ENCODE peak calls at places on chromosomes 13 and 19, in seven cellular contexts. J is neural progenitor cell; K is islet precursor cell; I is mucosa of gallbladder; L is effector memory CD4-positive, alpha-beta T cell; C is substantia nigra; T is nephron progenitor cell. Q is an unnamed sample.

GRCh38 chr13:31781064-31781463 is 41.7 kb downstream of the RXFP2 start:
- DNase-seq in J (no peak), C (no peak), I (no peak), L (no peak), T (no peak), K (no peak), Q (no peak)

GRCh38 chr13:64770743-64771142 is 2459.4 kb downstream of the PCDH9 start:
- DNase-seq in L (no peak), C (no peak), J (no peak), I (no peak), T (no peak), K (no peak), Q (no peak)

GRCh38 chr13:79522583-79522982 is 41.6 kb downstream of the NDFIP2 start:
- DNase-seq in K (no peak), T (no peak), J (no peak), I (no peak), C (no peak), L (no peak), Q (no peak)

GRCh38 chr13:85266771-85267170 is 532.4 kb downstream of the SLITRK6 start:
- DNase-seq in K (no peak), L (no peak), C (no peak), J (peak), I (no peak), T (peak), Q (no peak)

GRCh38 chr13:91078093-91078679 is 269.3 kb upstream of the MIR17HG start:
- DNase-seq in K (no peak), C (no peak), L (no peak), I (no peak), T (no peak), J (peak), Q (no peak)

GRCh38 chr19:54137913-54138776 is 583 bp downstream of the CNOT3 start:
- DNase-seq in L (peak), I (no peak), T (peak), K (no peak), C (no peak), J (peak), Q (no peak)

GRCh38 chr19:31160346-31160926 is 188.8 kb downstream of the TSHZ3 start:
- DNase-seq in C (no peak), I (no peak), K (no peak), L (no peak), J (no peak), T (no peak), Q (no peak)

GRCh38 chr13:97018029-97018819 is 23.9 kb upstream of the OXGR1 start:
- DNase-seq in C (no peak), K (peak), J (peak), I (peak), T (peak), L (no peak), Q (peak)

GRCh38 chr19:43699506-43700367 is 16.1 kb upstream of the IRGC start:
- DNase-seq in I (no peak), T (peak), L (no peak), C (peak), K (peak), J (peak), Q (no peak)

GRCh38 chr19:18675779-18676178 is 7.7 kb upstream of the CRTC1 start:
- DNase-seq in L (no peak), J (peak), K (no peak), I (no peak), C (no peak), T (no peak), Q (no peak)

GRCh38 chr13:98513837-98514236 is 63.1 kb downstream of the STK24 start:
- DNase-seq in T (no peak), L (no peak), K (no peak), C (no peak), I (no peak), J (no peak), Q (no peak)

GRCh38 chr13:114148521-114148855 is 16.1 kb upstream of the RASA3 start:
- DNase-seq in K (no peak), C (no peak), I (peak), J (no peak), T (no peak), L (peak), Q (no peak)

GRCh38 chr13:45299194-45299593 is 41.8 kb downstream of the TPT1 start:
- DNase-seq in I (no peak), C (no peak), L (no peak), T (no peak), K (no peak), J (no peak), Q (no peak)

GRCh38 chr19:4557971-4558941 is 1.2 kb downstream of the SEMA6B start:
- DNase-seq in L (no peak), C (no peak), K (peak), I (no peak), J (peak), T (peak), Q (peak)

GRCh38 chr13:110150384-110151091 is 156.4 kb downstream of the COL4A1 start:
- DNase-seq in C (no peak), I (no peak), L (no peak), J (no peak), K (peak), T (no peak), Q (no peak)

GRCh38 chr19:47239610-47240296 is 8.8 kb upstream of the BBC3 start:
- DNase-seq in K (peak), I (no peak), L (peak), J (peak), T (peak), C (peak), Q (peak)

GRCh38 chr13:109918179-109918651 is 131.8 kb upstream of the IRS2 start:
- DNase-seq in K (no peak), T (no peak), I (no peak), J (peak), L (no peak), C (no peak), Q (no peak)

GRCh38 chr19:31339405-31339804 is 9.8 kb downstream of the TSHZ3 start:
- DNase-seq in I (no peak), J (no peak), C (no peak), K (no peak), L (no peak), T (peak), Q (no peak)

GRCh38 chr19:38650911-38651584 is 3.6 kb downstream of the ACTN4 start:
- DNase-seq in I (no peak), K (no peak), J (no peak), C (no peak), L (no peak), T (no peak), Q (peak)

GRCh38 chr19:3142292-3142670 is 6.4 kb downstream of the GNA15 start:
- DNase-seq in K (no peak), T (no peak), J (no peak), I (no peak), C (no peak), L (no peak), Q (no peak)

GRCh38 chr19:2969104-2969504 is 8.3 kb upstream of the TLE6 start:
- DNase-seq in I (peak), T (no peak), J (no peak), C (no peak), K (no peak), L (no peak), Q (peak)

GRCh38 chr13:112526146-112526853 is 61.7 kb downstream of the TUBGCP3 start:
- DNase-seq in K (no peak), T (no peak), I (no peak), L (no peak), C (no peak), J (no peak), Q (no peak)

GRCh38 chr19:40806385-40807146 is 7.6 kb downstream of the EGLN2 start:
- DNase-seq in L (peak), C (peak), J (peak), T (peak), I (peak), K (peak), Q (peak)

Q was measured in uterus.